ENCODE peak calls at places on chromosomes 11 and 22, in ten cellular contexts. J, V, A, D, B, Y, I, P, T and K are unnamed samples.

GRCh38 chr22:29031236-29031982 is 30.2 kb downstream of the C22orf31 start:
- DNase-seq in J (peak; percentile 91), V (peak; percentile 98), A (peak; percentile 39), D (peak; percentile 44), B (peak; percentile 97), Y (peak; percentile 68), I (peak; percentile 79), P (peak; percentile 70), T (no peak), K (no peak)

GRCh38 chr11:9314291-9315077 is at the start of gene TMEM41B:
- DNase-seq in J (peak; percentile 99), V (peak; percentile 98), A (peak; percentile 95), D (peak; percentile 98), B (peak; percentile 97), Y (peak; percentile 99), I (peak; percentile 91), P (peak; percentile 99), T (peak; percentile 99), K (peak; percentile 100)

GRCh38 chr11:6578134-6578533 is 25.3 kb downstream of the RRP8 start:
- DNase-seq in J (no peak), V (no peak), A (no peak), D (no peak), B (no peak), Y (no peak), I (no peak), P (no peak), T (no peak), K (no peak)

GRCh38 chr22:35023692-35024363 is 42.1 kb upstream of the ISX start:
- DNase-seq in J (peak; percentile 48), V (no peak), A (peak; percentile 70), D (peak; percentile 71), B (peak; percentile 28), Y (peak; percentile 41), I (no peak), P (peak; percentile 72), T (peak; percentile 70), K (peak; percentile 58)

GRCh38 chr11:120424970-120425332 is 86.6 kb upstream of the GRIK4 start:
- DNase-seq in J (no peak), V (no peak), A (no peak), D (no peak), B (no peak), Y (no peak), I (no peak), P (no peak), T (no peak), K (peak; percentile 0)

GRCh38 chr22:25113316-25113721 is 86.3 kb upstream of the CRYBB3 start:
- DNase-seq in J (no peak), V (no peak), A (no peak), D (peak; percentile 41), B (no peak), Y (peak; percentile 46), I (no peak), P (no peak), T (no peak), K (no peak)

GRCh38 chr11:27218498-27219038 is 144.4 kb downstream of the CCDC34 start:
- DNase-seq in J (peak; percentile 60), V (peak; percentile 95), A (no peak), D (no peak), B (no peak), Y (no peak), I (no peak), P (no peak), T (no peak), K (no peak)

GRCh38 chr11:100918551-100919500 is 210.8 kb downstream of the PGR start:
- DNase-seq in J (peak; percentile 36), V (peak; percentile 43), A (no peak), D (peak; percentile 80), B (no peak), Y (no peak), I (no peak), P (no peak), T (no peak), K (no peak)

GRCh38 chr22:42928969-42929837 is 72.1 kb upstream of the ARFGAP3 start:
- DNase-seq in J (no peak), V (no peak), A (no peak), D (no peak), B (no peak), Y (peak; percentile 62), I (no peak), P (no peak), T (no peak), K (no peak)

GRCh38 chr11:70577948-70578347 is 179.6 kb downstream of the CTTN start:
- DNase-seq in J (no peak), V (no peak), A (no peak), D (no peak), B (no peak), Y (no peak), I (no peak), P (peak; percentile 16), T (peak; percentile 5), K (no peak)

GRCh38 chr11:8747173-8747572 is 64.6 kb downstream of the RPL27A start:
- DNase-seq in J (no peak), V (no peak), A (no peak), D (no peak), B (no peak), Y (no peak), I (no peak), P (no peak), T (no peak), K (no peak)

GRCh38 chr11:65856689-65857499 is 1.1 kb downstream of the CFL1 start:
- DNase-seq in J (peak; percentile 81), V (peak; percentile 52), A (peak; percentile 84), D (peak; percentile 84), B (no peak), Y (peak; percentile 82), I (no peak), P (peak; percentile 80), T (peak; percentile 91), K (peak; percentile 80)

GRCh38 chr11:5280582-5281102 is 10.9 kb upstream of the HBE1 start:
- DNase-seq in J (peak; percentile 98), V (peak; percentile 100), A (no peak), D (peak; percentile 45), B (peak; percentile 97), Y (peak; percentile 54), I (peak; percentile 38), P (no peak), T (peak; percentile 56), K (peak; percentile 3)

GRCh38 chr22:50577697-50577986 is 585 bp downstream of the CPT1B start:
- DNase-seq in J (no peak), V (no peak), A (no peak), D (no peak), B (no peak), Y (no peak), I (no peak), P (no peak), T (no peak), K (no peak)

GRCh38 chr11:63501236-63501635 is 4.6 kb upstream of the LGALS12 start:
- DNase-seq in J (no peak), V (no peak), A (no peak), D (no peak), B (no peak), Y (no peak), I (no peak), P (no peak), T (no peak), K (no peak)

GRCh38 chr11:77502501-77502900 is 28.6 kb upstream of the PAK1 start:
- DNase-seq in J (no peak), V (no peak), A (no peak), D (no peak), B (no peak), Y (no peak), I (no peak), P (no peak), T (no peak), K (no peak)
- H3K4me1 ChIP-seq in J (peaks cover 4% of the 10 kb centered on the region), V (no peaks in the 10 kb centered on the region), A (no peaks in the 10 kb centered on the region), D (peaks cover 7% of the 10 kb centered on the region), B (peaks cover 8% of the 10 kb centered on the region), Y (no peaks in the 10 kb centered on the region), I (no peaks in the 10 kb centered on the region), P (peaks cover 7% of the 10 kb centered on the region), T (peaks cover 13% of the 10 kb centered on the region), K (no peaks in the 10 kb centered on the region)

GRCh38 chr11:109729761-109730160 is 307.8 kb downstream of the C11orf87 start:
- DNase-seq in J (no peak), V (no peak), A (no peak), D (no peak), B (no peak), Y (no peak), I (no peak), P (no peak), T (peak; percentile 75), K (no peak)
- H3K4me1 ChIP-seq in J (peaks cover 5% of the 10 kb centered on the region), V (no peaks in the 10 kb centered on the region), A (no peaks in the 10 kb centered on the region), D (no peaks in the 10 kb centered on the region), B (peaks cover 14% of the 10 kb centered on the region), Y (no peaks in the 10 kb centered on the region), I (no peaks in the 10 kb centered on the region), P (peaks cover 4% of the 10 kb centered on the region), T (no peaks in the 10 kb centered on the region), K (no peaks in the 10 kb centered on the region)

GRCh38 chr11:97363331-97363730 is 973.5 kb downstream of the JRKL start:
- DNase-seq in J (no peak), V (no peak), A (no peak), D (no peak), B (no peak), Y (no peak), I (no peak), P (no peak), T (no peak), K (no peak)
- H3K4me1 ChIP-seq in J (no peaks in the 10 kb centered on the region), V (no peaks in the 10 kb centered on the region), A (no peaks in the 10 kb centered on the region), D (no peaks in the 10 kb centered on the region), B (no peaks in the 10 kb centered on the region), Y (no peaks in the 10 kb centered on the region), I (peaks cover 25% of the 10 kb centered on the region), P (peaks cover 24% of the 10 kb centered on the region), T (no peaks in the 10 kb centered on the region), K (no peaks in the 10 kb centered on the region)

GRCh38 chr11:34624069-34624468 is 3.2 kb downstream of the EHF start:
- DNase-seq in J (no peak), V (no peak), A (peak; percentile 68), D (peak; percentile 76), B (no peak), Y (no peak), I (no peak), P (no peak), T (no peak), K (no peak)
- H3K4me1 ChIP-seq in J (peaks cover 8% of the 10 kb centered on the region), V (peaks cover 3% of the 10 kb centered on the region), A (peaks cover 12% of the 10 kb centered on the region), D (peaks cover 42% of the 10 kb centered on the region), B (peaks cover 89% of the 10 kb centered on the region), Y (no peaks in the 10 kb centered on the region), I (no peaks in the 10 kb centered on the region), P (no peaks in the 10 kb centered on the region), T (no peaks in the 10 kb centered on the region), K (no peaks in the 10 kb centered on the region)